ENCODE peak calls at places on chromosomes 1 and 21, in ten cellular contexts. N is CD4-positive, alpha-beta T cell; U is thoracic aorta; X is astrocyte of the hippocampus; I is COR-L47; A is GM13976; D is T follicular helper cell; J is B cell; Y is hepatocyte; Q is T-helper 1 cell. B is an unnamed sample.

GRCh38 chr1:156337052-156337887 is 822 bp downstream of the CCT3 start:
- DNase-seq in N (no peak), U (no peak), X (peak; percentile 15), I (no peak), A (no peak), D (no peak), J (no peak), Y (no peak), Q (no peak), B (peak; percentile 15)

GRCh38 chr21:39529026-39529425 is 77.3 kb downstream of the SH3BGR start:
- DNase-seq in N (no peak), U (no peak), X (peak; percentile 17), I (no peak), A (no peak), D (no peak), J (no peak), Y (peak; percentile 12), Q (no peak), B (peak; percentile 73)

GRCh38 chr1:4375812-4376211 is 278.6 kb upstream of the AJAP1 start:
- DNase-seq in N (no peak), U (no peak), X (peak; percentile 59), I (no peak), A (no peak), D (no peak), J (no peak), Y (no peak), Q (no peak), B (no peak)

GRCh38 chr1:62238507-62238906 is 43.9 kb downstream of the L1TD1 start:
- DNase-seq in N (no peak), U (no peak), X (no peak), I (no peak), A (no peak), D (no peak), J (no peak), Y (no peak), Q (no peak), B (no peak)

GRCh38 chr1:96281491-96281890 is 440.1 kb upstream of the PTBP2 start:
- DNase-seq in N (no peak), U (no peak), X (peak; percentile 6), I (no peak), A (no peak), D (no peak), J (no peak), Y (no peak), Q (no peak), B (no peak)

GRCh38 chr1:31880957-31881697 is 57.0 kb downstream of the PTP4A2 start:
- DNase-seq in N (no peak), U (no peak), X (no peak), I (no peak), A (peak; percentile 67), D (no peak), J (peak; percentile 21), Y (peak; percentile 29), Q (no peak), B (no peak)

GRCh38 chr1:181318858-181319235 is 164.5 kb upstream of the CACNA1E start:
- DNase-seq in N (no peak), U (no peak), X (peak; percentile 11), I (no peak), A (no peak), D (no peak), J (no peak), Y (no peak), Q (no peak), B (no peak)

GRCh38 chr1:3668585-3669300 is 16.4 kb downstream of the TP73 start:
- DNase-seq in N (no peak), U (no peak), X (peak; percentile 40), I (peak; percentile 93), A (no peak), D (no peak), J (no peak), Y (peak; percentile 91), Q (no peak), B (peak; percentile 85)

GRCh38 chr1:85116856-85117255 is 68.6 kb upstream of the MCOLN3 start:
- DNase-seq in N (no peak), U (no peak), X (no peak), I (no peak), A (no peak), D (no peak), J (no peak), Y (no peak), Q (no peak), B (no peak)

GRCh38 chr21:33794586-33794985 is 121.0 kb downstream of the ATP5PO start:
- DNase-seq in N (no peak), U (no peak), X (no peak), I (no peak), A (no peak), D (no peak), J (no peak), Y (no peak), Q (no peak), B (no peak)

GRCh38 chr1:16092097-16092922 is 18.9 kb upstream of the FAM131C start:
- DNase-seq in N (no peak), U (no peak), X (no peak), I (no peak), A (no peak), D (no peak), J (no peak), Y (no peak), Q (no peak), B (peak; percentile 59)

GRCh38 chr1:209045326-209046057 is 538.0 kb upstream of the CAMK1G start:
- DNase-seq in N (no peak), U (no peak), X (peak; percentile 69), I (no peak), A (no peak), D (no peak), J (no peak), Y (no peak), Q (no peak), B (no peak)

GRCh38 chr1:201219481-201220387 is 29.1 kb downstream of the IGFN1 start:
- DNase-seq in N (no peak), U (no peak), X (no peak), I (no peak), A (no peak), D (no peak), J (no peak), Y (no peak), Q (no peak), B (no peak)

GRCh38 chr1:229563241-229563640 is 4.7 kb upstream of the ABCB10 start:
- DNase-seq in N (no peak), U (no peak), X (no peak), I (no peak), A (no peak), D (no peak), J (no peak), Y (no peak), Q (no peak), B (peak; percentile 66)

GRCh38 chr1:205014772-205015171 is 28.2 kb upstream of the CNTN2 start:
- DNase-seq in N (no peak), U (no peak), X (no peak), I (peak; percentile 60), A (no peak), D (no peak), J (no peak), Y (no peak), Q (no peak), B (no peak)

GRCh38 chr1:171794085-171794484 is 12.6 kb downstream of the METTL13 start:
- DNase-seq in N (no peak), U (no peak), X (peak; percentile 63), I (no peak), A (no peak), D (no peak), J (no peak), Y (no peak), Q (no peak), B (no peak)

GRCh38 chr1:224495861-224496260 is 61.3 kb upstream of the WDR26 start:
- DNase-seq in N (no peak), U (no peak), X (no peak), I (no peak), A (no peak), D (no peak), J (no peak), Y (no peak), Q (no peak), B (no peak)

GRCh38 chr1:54604572-54605370 is 18.6 kb downstream of the FAM151A start:
- DNase-seq in N (no peak), U (no peak), X (no peak), I (peak; percentile 66), A (no peak), D (peak; percentile 9), J (no peak), Y (no peak), Q (no peak), B (no peak)

B was measured in left kidney.